ENCODE peak calls at places on chromosomes 16 and 17, in five cellular contexts. X is upper lobe of right lung, L is thoracic aorta, I is cardiac muscle cell, R is neural progenitor cell. K is an unnamed sample. For H3K4me1 and H3K27me3, the result is how much of the 10 kb centered on the place peaks cover.

GRCh38 chr16:85166281-85166680 is 54.0 kb upstream of the CIBAR2 start:
- DNase-seq in X (no peak), L (no peak), I (no peak), R (no peak), K (no peak)

GRCh38 chr17:9239260-9239820 is 218.0 kb downstream of the NTN1 start:
- DNase-seq in X (no peak), L (no peak), I (no peak), R (no peak), K (no peak)

GRCh38 chr17:44115585-44116415 is 7.6 kb downstream of the HDAC5 start:
- DNase-seq in X (no peak), L (no peak), I (peak), R (peak), K (no peak)

GRCh38 chr17:81494984-81495383 is 17.6 kb downstream of the ACTG1 start:
- DNase-seq in X (no peak), L (no peak), I (no peak), R (peak), K (no peak)

GRCh38 chr16:65136656-65137055 is 14.8 kb upstream of the CDH11 start:
- DNase-seq in X (no peak), L (no peak), I (no peak), R (no peak), K (no peak)

GRCh38 chr17:74748279-74748528 is 224 bp upstream of the NHERF1 start:
- DNase-seq in X (no peak), L (no peak), I (no peak), R (no peak), K (no peak)

GRCh38 chr16:88650749-88651275 is at the start of gene CYBA:
- DNase-seq in X (peak), L (no peak), I (peak), R (peak), K (peak)

GRCh38 chr16:72673118-72673517 is 374.8 kb downstream of the ZFHX3 start:
- DNase-seq in X (no peak), L (no peak), I (no peak), R (no peak), K (no peak)

GRCh38 chr16:4404247-4404966 is 12.0 kb downstream of the CORO7 start:
- DNase-seq in X (peak), L (no peak), I (peak), R (peak), K (no peak)

GRCh38 chr16:69187387-69187890 is 475 bp downstream of the SNTB2 start:
- DNase-seq in X (peak), L (no peak), I (peak), R (peak), K (peak)

GRCh38 chr16:31487720-31488629 is 5.1 kb downstream of the SLC5A2 start:
- DNase-seq in X (peak), L (no peak), I (peak), R (peak), K (no peak)

GRCh38 chr17:11561702-11562101 is 36.6 kb upstream of the DNAH9 start:
- DNase-seq in X (no peak), L (no peak), I (no peak), R (no peak), K (no peak)

GRCh38 chr17:3732171-3732570 is 8.5 kb downstream of the HASPIN start:
- DNase-seq in X (no peak), L (no peak), I (peak), R (no peak), K (no peak)

GRCh38 chr16:82395212-82395611 is 225.2 kb upstream of the MPHOSPH6 start:
- DNase-seq in X (no peak), L (no peak), I (no peak), R (no peak), K (no peak)

GRCh38 chr17:1480747-1481465 is 11.6 kb downstream of the MYO1C start:
- DNase-seq in X (no peak), L (no peak), I (peak), R (no peak), K (no peak)

DNA sequence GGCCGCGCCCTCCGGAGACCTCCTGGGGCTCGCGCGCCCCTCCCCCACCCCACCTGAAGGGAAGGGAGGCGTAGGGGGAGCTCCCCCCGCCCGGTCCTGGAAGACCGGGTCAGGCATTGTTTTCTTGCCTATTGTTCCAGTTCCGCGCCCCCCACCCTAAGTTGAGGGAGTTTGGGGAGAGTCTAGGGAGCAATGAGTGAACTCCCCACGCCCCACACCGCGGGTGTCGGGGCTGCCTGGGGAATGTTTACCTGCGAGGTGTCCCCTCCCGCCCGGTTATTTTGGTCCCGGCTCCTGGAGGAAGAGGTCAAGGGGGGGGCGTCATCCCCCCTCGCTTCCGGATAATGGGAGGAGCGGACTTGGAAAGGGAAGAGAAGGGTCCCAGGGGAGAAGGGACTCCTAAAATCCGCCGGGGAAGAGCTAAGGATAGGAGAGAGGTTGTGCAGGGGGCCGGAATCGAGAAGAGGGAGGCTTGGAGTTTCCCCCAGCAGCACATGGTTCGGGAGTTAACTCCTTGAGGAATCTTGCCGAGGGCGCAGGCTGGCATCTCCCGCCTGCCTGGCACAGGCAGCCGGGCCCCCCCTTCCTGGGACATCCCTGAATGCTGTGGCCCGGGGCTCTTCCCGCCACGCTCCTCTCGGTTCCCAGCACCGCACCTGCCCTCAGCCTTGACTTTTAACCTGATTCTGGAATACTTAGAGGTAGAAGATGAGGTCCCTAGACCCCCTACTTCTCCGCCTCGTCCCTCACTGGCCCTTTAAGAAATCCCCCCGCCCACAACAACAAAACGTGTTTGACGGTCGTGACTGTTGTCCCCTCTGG is 941 bp downstream of the MLLT6 start:
- DNase-seq in X (peak), L (no peak), I (peak), R (peak), K (peak)
- H3K27ac ChIP-seq in X (peak), L (peak), I (peak), R (no peak), K (peak)

DNA sequence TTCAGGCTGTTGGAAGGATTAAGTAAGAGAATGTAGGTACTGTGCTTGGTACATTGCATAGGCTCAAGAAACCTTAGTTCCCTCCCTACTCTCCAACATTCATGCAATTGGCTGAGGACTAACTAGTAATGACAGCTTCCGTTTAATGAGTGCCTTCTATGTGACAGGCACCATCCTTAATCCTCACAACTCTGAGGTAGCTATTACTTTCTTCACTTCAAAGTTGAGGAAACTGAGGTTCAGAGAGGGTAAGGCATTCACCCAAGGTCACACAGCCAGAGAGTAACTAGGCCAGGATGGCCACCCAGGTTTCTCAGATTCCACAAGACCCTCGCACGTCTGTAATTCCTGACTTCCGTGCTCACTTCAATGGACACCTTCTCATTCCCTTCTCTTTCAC is 22.2 kb downstream of the UNC119 start:
- DNase-seq in X (no peak), L (no peak), I (no peak), R (no peak), K (no peak)
- H3K4me1 ChIP-seq in X (under half), L (under half), I (under half), R (under half), K (under half)

DNA sequence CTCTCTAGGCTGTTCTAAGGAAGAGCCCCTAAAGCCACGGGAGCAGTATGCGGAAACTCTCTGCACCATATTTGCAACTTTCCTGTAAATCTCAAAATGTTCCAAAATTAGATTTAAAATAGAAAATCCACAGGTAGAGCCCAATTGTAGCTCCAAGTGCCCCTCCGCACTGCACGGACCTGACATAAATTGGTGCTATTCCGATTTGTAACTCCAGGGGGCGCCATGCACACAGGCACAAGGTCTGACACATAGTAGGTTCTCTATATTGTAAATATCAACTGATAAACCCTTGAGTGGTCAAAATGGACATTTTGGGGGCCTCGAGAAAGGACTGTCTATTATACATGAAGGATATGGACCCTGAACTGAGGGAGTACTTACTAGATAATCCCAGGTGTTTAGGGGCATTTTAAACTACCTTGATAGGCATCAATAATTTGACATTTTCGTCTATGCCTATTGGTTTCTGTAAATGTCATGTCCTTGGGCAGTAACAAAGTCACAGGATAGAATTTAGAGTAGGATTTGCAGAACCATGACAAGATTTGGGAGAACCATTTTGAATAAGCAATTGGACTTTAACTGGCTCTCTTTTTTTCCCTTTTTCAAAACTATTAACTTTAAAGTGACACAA is 36.6 kb upstream of the TMEM132E start:
- DNase-seq in X (no peak), L (no peak), I (peak), R (peak), K (no peak)
- H3K27me3 ChIP-seq in X (under half), L (under half), I (under half), R (half or more), K (under half)

DNA sequence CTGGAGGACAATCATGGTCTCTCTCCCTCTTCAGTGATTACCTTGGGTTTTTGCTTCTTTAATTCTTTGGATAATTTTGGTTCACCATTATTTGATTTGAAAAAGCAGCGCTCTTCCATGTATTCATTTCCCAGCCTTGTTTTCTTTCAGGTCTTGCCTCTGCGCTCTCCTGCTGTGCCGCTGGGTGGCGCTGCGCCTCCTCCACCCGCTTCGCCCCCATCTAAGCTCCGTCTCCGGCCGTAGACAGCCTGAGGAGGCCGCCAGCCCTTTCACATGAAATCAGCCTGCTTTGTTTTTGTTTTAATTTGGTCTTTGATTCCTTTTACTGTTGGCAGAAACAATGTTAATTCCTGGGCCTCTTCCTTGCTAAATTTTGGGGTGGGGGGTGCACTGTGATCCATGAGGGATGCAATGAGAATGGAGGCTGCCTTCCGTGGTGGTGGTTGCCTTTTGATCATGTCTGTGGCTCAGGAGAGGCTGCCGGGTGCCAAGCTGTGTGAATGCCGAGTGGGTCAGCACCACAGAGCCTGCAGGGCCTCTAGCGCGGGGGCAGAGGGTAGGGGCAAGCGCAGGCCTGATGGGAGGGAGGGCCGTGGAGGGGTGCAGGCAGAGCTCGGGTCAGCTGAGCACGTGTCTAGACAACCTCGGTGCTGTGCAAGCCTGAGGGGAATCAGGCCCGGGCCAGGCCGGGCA is 64.1 kb downstream of the PLD6 start:
- DNase-seq in X (no peak), L (no peak), I (peak), R (peak), K (no peak)
- H3K27ac ChIP-seq in X (no peak), L (peak), I (no peak), R (no peak), K (peak)